ENCODE peak calls at places on chromosomes 16 and 17, in seven cellular contexts. Y, C, F, L, N, J and Q are unnamed samples.

GRCh38 chr16:6732166-6732565 is 600.5 kb upstream of the RBFOX1 start:
- DNase-seq in J (no peak), F (no peak), Y (no peak), L (no peak), N (no peak), C (no peak), Q (no peak)

GRCh38 chr16:57146735-57147134 is 39.1 kb downstream of the PSME3IP1 start:
- DNase-seq in L (peak), N (peak), Y (no peak), C (no peak), F (peak), J (no peak), Q (peak)

GRCh38 chr17:61587807-61588660 is 3.0 kb downstream of the NACA2 start:
- DNase-seq in L (no peak), C (no peak), F (no peak), J (no peak), N (no peak), Y (no peak), Q (no peak)

GRCh38 chr17:45288825-45289224 is 26.9 kb upstream of the SPATA32 start:
- DNase-seq in Y (no peak), F (no peak), C (no peak), L (no peak), N (no peak), J (no peak), Q (no peak)

GRCh38 chr17:63433746-63434591 is 12.1 kb downstream of the CYB561 start:
- DNase-seq in N (peak), F (no peak), C (no peak), Y (no peak), L (no peak), J (no peak), Q (peak)

GRCh38 chr16:75311383-75311938 is 60.0 kb upstream of the BCAR1 start:
- DNase-seq in N (no peak), L (no peak), J (no peak), Y (no peak), C (no peak), F (no peak), Q (no peak)

GRCh38 chr16:54936086-54936978 is 5.7 kb downstream of the IRX5 start:
- DNase-seq in Y (no peak), C (no peak), J (no peak), N (no peak), F (no peak), L (no peak), Q (no peak)

GRCh38 chr16:46949216-46949892 is 24.1 kb downstream of the DNAJA2 start:
- DNase-seq in L (no peak), C (no peak), F (no peak), N (no peak), J (no peak), Y (no peak), Q (no peak)

GRCh38 chr16:2250652-2251280 is 621 bp downstream of the ECI1 start:
- DNase-seq in J (no peak), C (no peak), Y (no peak), F (no peak), L (no peak), N (no peak), Q (no peak)

GRCh38 chr16:89374393-89374948 is 115.9 kb downstream of the ANKRD11 start:
- DNase-seq in F (no peak), J (no peak), L (no peak), Y (no peak), C (no peak), N (peak), Q (no peak)

GRCh38 chr16:89175280-89176146 is 4.0 kb downstream of the CDH15 start:
- DNase-seq in J (no peak), N (no peak), Y (no peak), F (no peak), L (no peak), C (no peak), Q (no peak)

GRCh38 chr17:10614536-10615155 is 42.5 kb downstream of the MYH3 start:
- DNase-seq in J (no peak), C (no peak), F (peak), Y (peak), N (peak), L (peak), Q (peak)

GRCh38 chr17:76371656-76372628 is 12.5 kb upstream of the SPHK1 start:
- DNase-seq in J (no peak), N (no peak), L (no peak), C (no peak), F (no peak), Y (no peak), Q (peak)

GRCh38 chr17:7932483-7932891 is 481 bp downstream of the CNTROB start:
- DNase-seq in N (peak), C (no peak), Y (no peak), L (peak), F (no peak), J (no peak), Q (peak)

GRCh38 chr16:11236855-11237254 is 19.1 kb downstream of the SOCS1 start:
- DNase-seq in Y (no peak), L (no peak), C (no peak), N (no peak), J (no peak), F (no peak), Q (no peak)

DNA sequence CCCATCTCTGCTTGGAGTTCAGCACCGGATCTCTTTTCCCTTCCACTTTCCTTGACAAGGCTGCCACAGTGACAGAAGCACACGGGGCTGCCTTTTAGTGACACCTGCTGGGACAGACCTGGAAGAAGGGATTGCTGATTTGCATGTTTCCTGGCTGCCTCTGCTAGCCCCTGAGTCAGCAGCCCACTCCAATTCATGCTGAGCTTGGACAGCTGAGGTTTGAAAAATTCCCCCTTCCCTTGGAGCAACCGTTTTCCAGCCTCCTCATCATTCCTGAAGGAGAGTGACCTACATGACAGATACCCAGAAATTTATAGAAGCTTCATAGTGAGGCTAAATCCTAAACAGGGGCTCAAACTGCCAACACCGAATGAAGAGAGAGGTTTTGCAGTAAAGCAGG is 18.8 kb upstream of the RBL2 start:
- DNase-seq in Y (no peak), J (no peak), C (no peak), L (peak), F (no peak), N (no peak), Q (peak)
- H3K4me2 ChIP-seq in Y (peak), J (no peak), C (no peak), L (no peak), F (no peak), N (no peak), Q (no peak)

DNA sequence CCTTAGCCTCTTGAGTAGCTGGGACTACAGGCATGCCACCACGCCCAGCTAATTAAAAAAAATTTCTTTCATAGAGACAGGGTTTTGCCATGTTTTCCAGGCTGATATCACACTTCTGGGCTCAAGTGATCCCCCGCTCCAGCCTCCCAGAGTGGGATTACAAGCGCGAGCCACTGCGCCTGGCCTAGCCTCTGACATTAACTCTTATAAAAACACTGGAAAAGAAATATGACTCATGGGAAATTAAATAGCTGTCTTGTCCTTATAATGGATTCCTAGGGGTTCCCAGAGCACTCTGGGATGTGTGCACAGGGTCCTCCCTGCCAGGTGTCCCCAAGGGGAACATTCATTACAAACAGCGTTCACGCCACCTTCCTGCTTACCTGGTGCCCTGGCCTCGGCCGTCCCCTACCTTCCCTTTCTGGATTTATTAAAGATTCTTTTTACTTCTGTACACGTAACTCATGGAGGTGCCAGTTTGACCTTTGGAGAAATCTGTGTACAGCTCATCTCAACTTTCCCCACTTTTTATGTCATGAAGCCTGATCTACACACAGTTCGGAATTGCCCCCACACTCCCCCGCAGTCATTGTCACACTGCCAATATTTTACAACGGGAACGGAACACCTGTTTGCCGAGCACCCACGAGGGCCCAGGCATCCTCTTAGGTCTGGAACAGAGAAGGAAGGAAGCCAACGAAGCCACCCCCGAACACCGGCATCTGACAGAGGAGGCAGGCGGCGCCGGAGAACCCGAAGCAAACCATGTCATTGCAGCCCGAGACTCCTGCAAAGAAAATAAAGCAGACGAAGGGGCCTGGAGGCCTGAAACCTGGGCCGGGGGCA is 39.7 kb upstream of the MEAK7 start:
- DNase-seq in C (no peak), J (no peak), Y (no peak), N (no peak), F (no peak), L (no peak), Q (no peak)
- TF ChIP-seq MAX in C (no peak), J (no peak), Y (no peak), N (no peak), F (no peak), L (no peak), Q (no peak)

DNA sequence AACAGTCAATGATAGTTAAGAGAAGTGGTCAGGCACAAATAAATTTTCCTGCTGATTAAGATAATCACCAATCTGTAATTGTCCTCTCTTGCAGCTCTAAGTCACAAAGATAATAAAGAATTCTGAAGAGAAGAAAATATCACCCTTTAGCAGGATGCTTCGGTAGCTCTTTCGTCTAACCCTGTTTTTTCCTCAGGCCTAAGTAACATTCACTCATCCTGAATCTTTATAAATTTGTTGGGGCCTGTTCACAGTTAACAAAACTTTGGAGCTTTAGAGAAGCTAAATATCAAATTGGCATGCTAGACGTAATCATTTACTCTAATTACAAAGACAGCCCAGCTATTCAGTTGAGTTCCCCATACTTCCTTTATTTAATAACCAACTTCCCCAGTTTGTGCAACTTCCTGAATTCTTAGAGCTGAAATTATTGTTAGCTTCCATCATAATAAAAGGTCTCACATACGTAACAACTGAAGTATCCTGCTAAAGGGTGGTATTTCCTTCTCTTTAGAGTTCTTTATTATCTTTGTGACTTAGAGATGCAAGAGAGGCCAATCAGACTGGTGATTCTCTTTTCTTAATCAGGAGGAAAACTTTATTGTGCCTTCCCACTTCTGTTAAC is 118.6 kb downstream of the TANGO6 start:
- DNase-seq in J (no peak), Y (no peak), F (no peak), L (no peak), N (no peak), C (no peak), Q (no peak)
- H3K4me2 ChIP-seq in J (no peak), Y (no peak), F (no peak), L (no peak), N (no peak), C (no peak), Q (no peak)

DNA sequence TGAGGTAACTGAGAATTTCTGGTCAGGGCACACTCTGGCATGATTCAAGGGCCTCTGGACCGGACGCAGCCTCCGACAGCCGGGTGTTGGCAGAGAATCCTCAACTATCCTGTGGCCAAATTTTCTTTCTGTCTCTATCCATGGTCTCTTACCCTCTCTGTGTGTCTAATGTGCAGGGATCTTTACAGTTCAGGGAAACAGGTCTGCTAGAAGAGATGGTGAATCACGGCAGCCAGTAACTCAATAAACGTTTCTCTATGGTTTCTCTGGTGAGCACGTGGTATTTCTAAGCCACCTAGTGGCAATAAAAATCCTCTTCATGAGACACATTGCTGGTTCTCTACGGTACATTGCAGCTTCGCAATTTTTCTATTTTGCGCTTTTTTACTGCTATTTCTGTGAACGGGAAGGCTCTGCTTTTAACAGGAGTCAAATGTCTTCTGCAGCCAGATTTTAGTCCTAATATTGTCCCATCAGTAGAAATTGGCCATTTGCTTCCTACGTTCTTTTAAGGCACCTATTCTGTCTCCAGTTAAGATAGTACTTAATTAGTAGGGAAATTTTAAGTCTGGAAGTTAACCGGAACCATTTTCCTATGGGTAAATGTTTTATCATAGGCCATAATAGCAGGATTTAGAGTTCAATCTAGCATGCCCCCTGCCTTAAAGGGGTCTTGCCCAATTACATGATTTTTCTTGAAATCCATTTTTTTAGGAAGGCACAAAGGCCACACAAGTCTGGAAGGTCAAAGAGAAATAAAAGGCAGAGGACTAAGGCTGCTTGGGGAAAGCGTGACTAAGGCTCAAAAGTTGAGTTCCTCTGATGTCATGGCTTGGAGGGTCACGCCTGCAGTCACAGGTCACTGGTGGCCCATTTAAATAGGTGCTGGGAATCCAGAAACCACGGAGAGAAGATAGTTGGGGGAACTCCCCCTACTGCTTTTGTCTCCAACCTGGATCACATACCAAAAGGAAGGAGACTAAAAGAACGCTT is 31.5 kb downstream of the QPRT start:
- DNase-seq in N (peak), F (peak), L (peak), C (no peak), J (no peak), Y (peak), Q (peak)
- TF ChIP-seq MAX in N (peak), F (peak), L (peak), C (peak), J (peak), Y (peak), Q (peak)

GRCh38 chr16:12348733-12349704 is 372.5 kb downstream of the SNX29 start:
- DNase-seq in L (peak), J (no peak), F (no peak), N (no peak), C (no peak), Y (no peak), Q (no peak)
- H3K4me2 ChIP-seq in L (peak), J (no peak), F (no peak), N (no peak), C (no peak), Y (no peak), Q (no peak)

GRCh38 chr16:4882633-4883285 is 35.5 kb downstream of the UBN1 start:
- DNase-seq in N (peak), C (no peak), F (no peak), J (no peak), L (no peak), Y (peak), Q (no peak)
- TF ChIP-seq MAX in N (no peak), C (no peak), F (no peak), J (no peak), L (no peak), Y (peak), Q (no peak)

DNA sequence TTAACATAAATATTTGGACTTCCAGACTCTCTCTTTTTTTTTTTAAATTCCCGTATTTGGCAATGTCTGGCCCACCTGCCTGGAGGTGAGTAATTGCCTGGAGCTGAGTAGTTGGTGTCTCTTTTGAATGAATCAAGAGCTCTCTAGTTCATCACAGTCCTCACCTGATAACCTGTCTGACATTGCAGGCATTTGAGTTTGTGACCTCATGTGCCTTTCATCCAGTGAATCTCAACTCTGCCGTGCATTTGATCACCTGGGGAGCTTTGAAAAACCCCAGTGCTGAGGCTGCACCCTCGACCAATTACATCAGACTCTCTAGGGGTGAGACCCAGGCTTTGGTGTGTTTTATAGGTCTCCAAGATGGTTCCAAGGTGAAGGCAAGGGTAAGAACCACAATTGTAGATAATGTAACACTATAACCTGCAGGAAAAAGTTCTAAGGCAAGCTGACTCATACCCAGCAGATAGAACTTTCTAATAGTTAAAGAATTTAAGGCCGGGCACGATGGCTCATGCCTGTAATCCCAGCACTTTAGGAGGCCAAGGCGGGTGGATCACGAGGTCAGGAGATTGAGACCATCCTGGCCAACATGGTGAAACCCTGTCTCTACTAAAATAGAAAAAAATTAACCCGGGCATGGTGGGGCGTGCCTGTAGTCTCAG is 24.5 kb upstream of the HS3ST2 start:
- DNase-seq in F (no peak), L (no peak), Y (no peak), J (no peak), C (peak), N (no peak), Q (no peak)
- H3K4me2 ChIP-seq in F (no peak), L (no peak), Y (no peak), J (no peak), C (no peak), N (no peak), Q (no peak)

GRCh38 chr17:33109331-33110072 is 117.9 kb downstream of the SPACA3 start:
- DNase-seq in N (no peak), L (no peak), Y (no peak), C (no peak), J (no peak), F (no peak), Q (no peak)

DNA sequence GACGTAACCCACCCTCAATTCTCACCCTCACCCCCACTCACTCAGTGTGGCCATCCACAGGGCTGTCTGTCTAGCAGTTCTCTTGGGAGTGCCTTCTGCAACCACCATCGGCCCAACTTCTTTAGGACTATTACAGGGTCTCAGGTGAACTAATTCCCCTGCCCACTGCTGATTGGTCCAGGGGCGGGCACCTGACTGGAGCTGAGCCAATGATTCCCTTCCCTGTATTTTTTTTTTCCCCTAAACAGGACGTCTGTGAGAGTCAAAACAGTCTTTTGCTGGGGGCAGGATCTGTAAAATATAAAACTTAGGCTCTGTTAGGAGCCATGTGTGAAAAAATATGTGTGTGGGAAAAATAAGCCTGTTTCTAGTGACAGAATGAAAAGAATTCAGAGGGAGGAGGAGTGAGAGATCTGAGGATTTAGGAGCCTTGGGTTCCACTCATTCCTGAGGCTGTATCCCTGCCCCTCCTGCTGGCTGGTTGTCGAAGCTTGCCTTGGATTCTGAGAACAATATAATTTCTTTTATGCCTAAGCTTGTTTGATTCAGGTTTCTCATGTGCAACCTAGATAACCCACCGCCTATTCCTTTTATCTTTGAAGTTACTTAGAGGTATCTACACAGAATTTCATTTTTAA is 115.0 kb downstream of the SPACA3 start:
- DNase-seq in Y (no peak), C (no peak), L (no peak), F (no peak), J (no peak), N (no peak), Q (no peak)
- TF ChIP-seq MAX in Y (no peak), C (no peak), L (no peak), F (no peak), J (no peak), N (no peak), Q (no peak)

GRCh38 chr17:79137015-79137770 is 62.6 kb downstream of the ENGASE start:
- DNase-seq in N (no peak), J (no peak), C (no peak), L (no peak), Y (no peak), F (no peak), Q (no peak)
- H3K4me2 ChIP-seq in N (no peak), J (no peak), C (no peak), L (no peak), Y (no peak), F (no peak), Q (no peak)

GRCh38 chr16:81885976-81886586 is 107.0 kb downstream of the PLCG2 start:
- DNase-seq in C (peak), L (peak), N (peak), F (peak), Y (peak), J (no peak), Q (peak)
- TF ChIP-seq MAX in C (no peak), L (no peak), N (no peak), F (no peak), Y (no peak), J (no peak), Q (no peak)